ENCODE peak calls at places on chromosomes 6 and 20, in eight cellular contexts. P, G, M, L, T, X, D and Q are unnamed samples.
A peak's percentile ranks its signal among the peaks of the same experiment; 100 is the strongest.

GRCh38 chr6:145042559-145042958 is 692.8 kb downstream of the EPM2A start:
- DNase-seq in P (peak; percentile 9), M (no peak), T (no peak), D (no peak), L (no peak), X (no peak), G (no peak), Q (no peak)

GRCh38 chr6:136840612-136841011 is 18.2 kb downstream of the PEX7 start:
- DNase-seq in L (no peak), M (no peak), T (no peak), P (peak; percentile 27), G (no peak), D (no peak), X (no peak), Q (no peak)

GRCh38 chr6:78864957-78865356 is 2.4 kb upstream of the IRAK1BP1 start:
- DNase-seq in P (no peak), X (no peak), T (no peak), M (no peak), D (no peak), L (no peak), G (no peak), Q (no peak)

GRCh38 chr6:65638047-65638831 is 68.8 kb downstream of the EYS start:
- DNase-seq in M (peak; percentile 53), G (no peak), D (no peak), L (no peak), T (no peak), P (peak; percentile 48), X (no peak), Q (no peak)

GRCh38 chr6:158810149-158811095 is 8.7 kb downstream of the EZR start:
- DNase-seq in T (no peak), M (no peak), X (no peak), G (no peak), P (no peak), L (no peak), D (no peak), Q (no peak)

GRCh38 chr6:169034523-169035167 is 219.0 kb downstream of the THBS2 start:
- DNase-seq in G (no peak), P (no peak), X (no peak), D (peak; percentile 73), T (no peak), M (no peak), L (no peak), Q (peak; percentile 21)

GRCh38 chr20:33443006-33443511 is 504 bp downstream of the SNTA1 start:
- DNase-seq in L (peak; percentile 64), X (peak; percentile 37), G (no peak), T (no peak), P (no peak), D (no peak), M (no peak), Q (no peak)

GRCh38 chr6:6730831-6731230 is 142.3 kb downstream of the LY86 start:
- DNase-seq in P (no peak), L (no peak), T (peak; percentile 85), M (no peak), X (no peak), D (peak; percentile 88), G (no peak), Q (peak; percentile 91)

GRCh38 chr20:53691060-53691810 is 97.6 kb upstream of the ZNF217 start:
- DNase-seq in X (no peak), T (peak; percentile 64), G (no peak), D (no peak), P (no peak), L (no peak), M (no peak), Q (no peak)

GRCh38 chr6:110356778-110357177 is 1.4 kb downstream of the METTL24 start:
- DNase-seq in M (no peak), T (no peak), P (no peak), D (no peak), L (no peak), G (no peak), X (no peak), Q (no peak)

GRCh38 chr20:46688151-46689081 is 828 bp downstream of the TP53RK start:
- DNase-seq in D (no peak), T (no peak), P (no peak), X (no peak), L (no peak), G (no peak), M (no peak), Q (no peak)

GRCh38 chr20:46694484-46694883 is 5.2 kb upstream of the TP53RK start:
- DNase-seq in X (no peak), P (no peak), M (no peak), D (no peak), T (no peak), L (no peak), G (no peak), Q (no peak)

GRCh38 chr20:46689754-46690085 is 476 bp upstream of the TP53RK start:
- DNase-seq in M (no peak), T (no peak), G (no peak), D (no peak), L (no peak), X (no peak), P (no peak), Q (no peak)

GRCh38 chr20:46689082-46689753 is at the start of gene TP53RK:
- DNase-seq in G (peak; percentile 100), X (peak; percentile 99), D (peak; percentile 100), P (peak; percentile 90), M (peak; percentile 98), L (peak; percentile 98), T (peak; percentile 100), Q (peak; percentile 100)

DNA sequence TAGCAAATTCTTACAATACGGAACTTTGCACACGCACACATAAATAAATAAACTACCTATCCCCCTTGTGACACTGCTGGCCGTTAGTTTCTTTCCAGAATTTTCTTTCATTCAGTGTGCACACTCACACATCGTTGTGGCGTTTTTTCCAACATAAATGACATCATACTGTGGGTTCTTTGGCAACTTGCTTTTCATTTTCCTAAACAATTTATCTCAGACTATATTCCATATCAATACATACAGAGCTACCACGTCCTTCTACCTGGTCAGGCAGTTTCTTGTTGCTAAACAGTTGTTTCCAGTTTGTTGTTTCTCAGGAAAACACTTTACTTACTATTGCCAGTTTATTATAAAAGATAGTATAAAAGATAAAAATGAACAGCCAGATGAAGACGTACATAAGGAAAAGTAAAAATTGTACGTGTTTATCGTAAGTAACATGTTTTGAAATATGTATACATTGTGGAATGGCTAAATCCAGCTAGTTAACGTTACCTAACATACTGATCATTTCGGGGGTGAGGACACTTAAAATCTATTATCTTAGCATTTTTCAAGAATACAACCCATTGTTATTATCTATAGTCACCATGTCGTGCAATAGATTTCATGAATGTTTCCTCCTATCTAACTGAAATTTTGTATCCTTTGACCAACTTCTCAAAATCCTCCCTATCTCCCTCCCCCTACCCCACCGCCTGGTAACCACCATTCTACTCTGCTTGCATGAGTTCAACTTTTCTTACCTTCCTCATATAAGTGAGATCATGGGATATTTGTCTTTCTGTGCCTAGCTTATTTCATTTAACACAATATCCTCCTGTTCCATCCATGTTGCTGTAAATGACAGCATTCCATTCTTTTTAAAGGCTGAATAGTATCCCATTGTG is 1.2 kb upstream of the TP53RK start:
- DNase-seq in T (no peak), G (no peak), D (no peak), X (no peak), M (no peak), P (no peak), L (no peak), Q (no peak)
- H3K4me3 ChIP-seq in T (peak overlapping the region; percentile 54), G (peak overlapping the region; percentile 79), D (peak overlapping the region; percentile 43), X (no peak overlapping the region), M (peak overlapping the region; percentile 88), P (no peak overlapping the region), L (peak overlapping the region; percentile 96), Q (peak overlapping the region; percentile 86)

GRCh38 chr6:31464252-31465184 is 33.4 kb upstream of the MICB start:
- DNase-seq in M (no peak), P (no peak), G (no peak), D (no peak), L (no peak), X (no peak), T (no peak), Q (no peak)
- H3K4me3 ChIP-seq in M (peak overlapping the region; percentile 87), P (no peak overlapping the region), G (no peak overlapping the region), D (no peak overlapping the region), L (peak overlapping the region; percentile 92), X (no peak overlapping the region), T (no peak overlapping the region), Q (no peak overlapping the region)

GRCh38 chr20:5977223-5977622 is 26.8 kb downstream of the MCM8 start:
- DNase-seq in L (no peak), X (no peak), M (no peak), P (no peak), G (no peak), D (no peak), T (peak; percentile 7), Q (no peak)
- H3K4me3 ChIP-seq in L (no peak overlapping the region), X (no peak overlapping the region), M (no peak overlapping the region), P (no peak overlapping the region), G (no peak overlapping the region), D (no peak overlapping the region), T (no peak overlapping the region), Q (no peak overlapping the region)

GRCh38 chr20:4245542-4245941 is 230.2 kb upstream of the RNF24 start:
- DNase-seq in D (no peak), M (no peak), P (no peak), X (no peak), G (no peak), T (no peak), L (no peak), Q (no peak)

GRCh38 chr20:4244700-4245485 is 229.5 kb upstream of the RNF24 start:
- DNase-seq in P (no peak), L (no peak), D (no peak), T (no peak), X (peak; percentile 27), M (no peak), G (no peak), Q (no peak)

GRCh38 chr20:4247261-4247660 is 231.9 kb upstream of the RNF24 start:
- DNase-seq in P (no peak), X (no peak), G (no peak), M (no peak), D (no peak), T (no peak), L (no peak), Q (no peak)

GRCh38 chr20:4246428-4246827 is 231.1 kb upstream of the RNF24 start:
- DNase-seq in L (no peak), X (no peak), M (no peak), D (no peak), G (no peak), P (no peak), T (no peak), Q (no peak)

DNA sequence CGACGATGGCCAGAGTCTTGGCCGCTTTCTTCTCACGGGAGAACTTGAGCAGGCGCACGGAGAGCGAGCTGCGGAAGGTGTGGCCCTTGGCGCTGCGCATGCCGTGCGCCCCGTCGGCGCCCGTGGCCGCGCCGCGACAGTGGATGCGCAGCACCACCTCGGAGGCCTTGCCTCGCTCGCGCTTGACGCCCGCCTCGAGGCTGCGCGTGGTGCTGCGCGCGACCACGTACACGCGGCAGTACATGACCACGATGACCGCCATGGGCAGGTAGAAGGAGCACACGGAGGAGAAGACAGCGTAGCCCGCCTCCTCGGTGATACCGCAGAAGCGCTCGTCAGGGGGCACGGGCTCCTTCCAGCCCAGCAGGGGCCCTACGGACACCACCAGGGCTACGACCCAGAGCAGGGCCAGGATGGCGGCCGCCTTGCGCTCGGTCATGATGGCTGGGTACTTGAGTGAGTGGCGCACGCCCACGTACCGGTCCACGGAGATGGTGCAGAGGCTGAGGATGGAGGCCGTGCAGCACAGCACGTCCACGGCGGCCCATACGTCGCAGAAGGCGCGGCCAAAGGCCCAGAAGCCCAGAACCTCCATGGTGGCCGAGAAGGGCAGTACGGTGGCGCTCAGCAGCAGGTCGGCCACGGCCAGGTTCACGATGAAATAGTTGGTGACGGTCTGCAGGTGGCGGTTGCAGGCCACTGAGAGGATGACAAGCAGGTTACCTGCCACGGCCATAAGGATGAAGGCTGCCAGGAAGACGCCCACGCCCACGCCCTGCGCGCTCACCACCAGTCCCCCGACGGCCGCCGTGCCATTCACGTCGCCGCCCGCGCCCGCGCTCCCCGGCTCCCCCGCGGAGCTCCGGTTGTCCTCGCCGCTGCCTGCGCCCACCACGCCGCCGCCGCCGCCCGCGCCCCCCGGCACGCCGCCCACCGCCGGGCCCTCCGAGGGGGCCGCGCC is 232.8 kb upstream of the RNF24 start:
- DNase-seq in L (no peak), P (peak; percentile 66), X (no peak), D (no peak), G (no peak), M (no peak), T (no peak), Q (no peak)
- H3K4me3 ChIP-seq in L (no peak overlapping the region), P (peak overlapping the region; percentile 23), X (no peak overlapping the region), D (peak overlapping the region; percentile 54), G (no peak overlapping the region), M (peak overlapping the region; percentile 2), T (no peak overlapping the region), Q (peak overlapping the region; percentile 3)